ENCODE peak calls at places on chromosomes 13 and 19, in eight cellular contexts. W, J, U, P, V, S, O and E are unnamed samples.
A peak's percentile ranks its signal among the peaks of the same experiment; 100 is the strongest.

GRCh38 chr13:58963321-58963720 is 1200.4 kb downstream of the DIAPH3 start:
- DNase-seq in P (no peak), O (no peak), V (no peak), W (no peak), U (no peak), J (no peak), S (no peak), E (no peak)

GRCh38 chr19:40144947-40145748 is 46.1 kb upstream of the MAP3K10 start:
- DNase-seq in J (no peak), O (no peak), U (no peak), S (no peak), P (no peak), W (no peak), V (no peak), E (no peak)

GRCh38 chr19:18967358-18968146 is 26.5 kb upstream of the HOMER3 start:
- DNase-seq in P (no peak), V (peak; percentile 16), J (no peak), U (no peak), S (no peak), W (no peak), O (no peak), E (no peak)

GRCh38 chr19:3284759-3285646 is 60.5 kb downstream of the CELF5 start:
- DNase-seq in W (peak; percentile 93), P (peak; percentile 63), J (peak; percentile 39), O (peak; percentile 46), S (no peak), U (peak; percentile 68), V (no peak), E (peak; percentile 35)

GRCh38 chr13:27194895-27195764 is 23.5 kb upstream of the USP12 start:
- DNase-seq in U (no peak), P (no peak), W (no peak), V (no peak), O (no peak), J (peak; percentile 48), S (no peak), E (no peak)

GRCh38 chr19:29812080-29812880 is 489 bp downstream of the CCNE1 start:
- DNase-seq in S (no peak), U (no peak), J (no peak), O (no peak), W (no peak), V (no peak), P (peak; percentile 17), E (no peak)

GRCh38 chr13:106296723-106297122 is 238.7 kb downstream of the EFNB2 start:
- DNase-seq in W (no peak), J (no peak), P (no peak), V (no peak), U (no peak), O (no peak), S (no peak), E (no peak)

GRCh38 chr19:39203372-39204341 is at the start of gene SYCN:
- DNase-seq in O (no peak), S (no peak), V (no peak), P (no peak), U (no peak), J (no peak), W (no peak), E (no peak)

GRCh38 chr19:8626823-8627222 is 3.6 kb upstream of the NFILZ start:
- DNase-seq in W (no peak), S (no peak), P (no peak), U (no peak), J (no peak), O (no peak), V (no peak), E (no peak)

GRCh38 chr19:46693760-46694159 is 23.2 kb downstream of the PRKD2 start:
- DNase-seq in P (no peak), U (no peak), J (no peak), V (no peak), S (no peak), W (no peak), O (no peak), E (no peak)

GRCh38 chr19:57668635-57669034 is at the start of gene ZSCAN4:
- DNase-seq in V (no peak), P (no peak), S (no peak), W (no peak), O (no peak), J (no peak), U (no peak), E (no peak)

GRCh38 chr13:111846396-111847174 is 220.4 kb upstream of the SOX1 start:
- DNase-seq in V (no peak), U (no peak), W (peak; percentile 60), J (no peak), S (no peak), P (no peak), O (no peak), E (peak; percentile 62)

GRCh38 chr19:294341-294818 is 3.2 kb upstream of the PLPP2 start:
- DNase-seq in V (no peak), P (no peak), U (no peak), S (no peak), J (peak; percentile 22), W (no peak), O (no peak), E (no peak)

GRCh38 chr19:37990362-37990761 is 83.4 kb downstream of the SIPA1L3 start:
- DNase-seq in U (no peak), S (no peak), J (no peak), O (no peak), V (no peak), W (no peak), P (no peak), E (no peak)

GRCh38 chr13:33194820-33195692 is 90.5 kb downstream of the STARD13 start:
- DNase-seq in J (peak; percentile 79), P (no peak), U (no peak), V (no peak), S (no peak), W (peak; percentile 5), O (no peak), E (peak; percentile 74)

GRCh38 chr13:30971575-30971974 is 39.1 kb downstream of the TEX26 start:
- DNase-seq in S (no peak), W (no peak), V (no peak), P (no peak), O (no peak), U (no peak), J (no peak), E (no peak)

GRCh38 chr19:35085947-35086346 is 29.7 kb upstream of the FXYD3 start:
- DNase-seq in W (no peak), P (no peak), V (no peak), O (no peak), J (no peak), U (no peak), S (no peak), E (no peak)

GRCh38 chr13:33649212-33649917 is 168.6 kb upstream of the RFC3 start:
- DNase-seq in W (peak; percentile 45), O (no peak), P (no peak), J (no peak), U (no peak), V (no peak), S (no peak), E (peak; percentile 57)

GRCh38 chr13:76027131-76027530 is 391.0 kb downstream of the LMO7 start:
- DNase-seq in S (no peak), U (no peak), V (no peak), J (no peak), P (no peak), W (no peak), O (no peak), E (no peak)